ENCODE peak calls at places on chromosomes 6 and 20, in eight cellular contexts. One of them, this sample, is unnamed.

GRCh38 chr6:25882066-25882496 is 8.0 kb upstream of the SLC17A3 start:
- DNase-seq in brain pericyte: no peak
- DNase-seq in fibroblast of mammary gland: no peak
- DNase-seq in islet precursor cell: peak; percentile 68
- DNase-seq in stimulated activated naive CD8-positive, alpha-beta T cell treated with anti-CD3 and anti-CD28 coated beads, Interleukin-15, Interleukin-2, amounts not matched to agents 100 U/mL and 50 U/mL, for 24 hours: peak; percentile 15
- DNase-seq in NCI-H510A treated with DMSO at 0.1 percent for 48 hours: no peak
- DNase-seq in CD8-positive, alpha-beta T cell: no peak
- DNase-seq in choroid plexus epithelial cell: no peak
- DNase-seq in this sample: peak; percentile 18

GRCh38 chr6:89597988-89598387 is 40.6 kb downstream of the LYRM2 start:
- DNase-seq in CD8-positive, alpha-beta T cell: no peak
- DNase-seq in stimulated activated naive CD8-positive, alpha-beta T cell treated with anti-CD3 and anti-CD28 coated beads, Interleukin-15, Interleukin-2, amounts not matched to agents 100 U/mL and 50 U/mL, for 24 hours: no peak
- DNase-seq in fibroblast of mammary gland: peak; percentile 49
- DNase-seq in brain pericyte: no peak
- DNase-seq in NCI-H510A treated with DMSO at 0.1 percent for 48 hours: peak; percentile 29
- DNase-seq in islet precursor cell: no peak
- DNase-seq in choroid plexus epithelial cell: peak; percentile 69
- DNase-seq in this sample: no peak

GRCh38 chr6:13336553-13336952 is 8.2 kb upstream of the TBC1D7 start:
- DNase-seq in islet precursor cell: peak; percentile 92
- DNase-seq in choroid plexus epithelial cell: peak; percentile 92
- DNase-seq in CD8-positive, alpha-beta T cell: peak; percentile 57
- DNase-seq in stimulated activated naive CD8-positive, alpha-beta T cell treated with anti-CD3 and anti-CD28 coated beads, Interleukin-15, Interleukin-2, amounts not matched to agents 100 U/mL and 50 U/mL, for 24 hours: peak; percentile 88
- DNase-seq in brain pericyte: peak; percentile 55
- DNase-seq in fibroblast of mammary gland: peak; percentile 97
- DNase-seq in NCI-H510A treated with DMSO at 0.1 percent for 48 hours: peak; percentile 87
- DNase-seq in this sample: peak; percentile 94

GRCh38 chr6:140566706-140567330 is 1192.4 kb upstream of the CITED2 start:
- DNase-seq in choroid plexus epithelial cell: peak; percentile 80
- DNase-seq in brain pericyte: peak; percentile 7
- DNase-seq in stimulated activated naive CD8-positive, alpha-beta T cell treated with anti-CD3 and anti-CD28 coated beads, Interleukin-15, Interleukin-2, amounts not matched to agents 100 U/mL and 50 U/mL, for 24 hours: no peak
- DNase-seq in islet precursor cell: no peak
- DNase-seq in NCI-H510A treated with DMSO at 0.1 percent for 48 hours: peak; percentile 18
- DNase-seq in CD8-positive, alpha-beta T cell: no peak
- DNase-seq in fibroblast of mammary gland: peak; percentile 74
- DNase-seq in this sample: no peak

GRCh38 chr6:12911387-12911960 is 194.9 kb downstream of the PHACTR1 start:
- DNase-seq in stimulated activated naive CD8-positive, alpha-beta T cell treated with anti-CD3 and anti-CD28 coated beads, Interleukin-15, Interleukin-2, amounts not matched to agents 100 U/mL and 50 U/mL, for 24 hours: no peak
- DNase-seq in fibroblast of mammary gland: peak; percentile 49
- DNase-seq in NCI-H510A treated with DMSO at 0.1 percent for 48 hours: no peak
- DNase-seq in choroid plexus epithelial cell: peak; percentile 66
- DNase-seq in CD8-positive, alpha-beta T cell: no peak
- DNase-seq in islet precursor cell: no peak
- DNase-seq in brain pericyte: no peak
- DNase-seq in this sample: no peak

GRCh38 chr20:4135385-4136077 is 120.2 kb upstream of the RNF24 start:
- DNase-seq in choroid plexus epithelial cell: peak; percentile 96
- DNase-seq in brain pericyte: peak; percentile 88
- DNase-seq in NCI-H510A treated with DMSO at 0.1 percent for 48 hours: no peak
- DNase-seq in stimulated activated naive CD8-positive, alpha-beta T cell treated with anti-CD3 and anti-CD28 coated beads, Interleukin-15, Interleukin-2, amounts not matched to agents 100 U/mL and 50 U/mL, for 24 hours: peak; percentile 23
- DNase-seq in CD8-positive, alpha-beta T cell: no peak
- DNase-seq in fibroblast of mammary gland: peak; percentile 99
- DNase-seq in islet precursor cell: peak; percentile 97
- DNase-seq in this sample: no peak

GRCh38 chr6:161254754-161255253 is 19.1 kb downstream of the AGPAT4 start:
- DNase-seq in islet precursor cell: peak; percentile 89
- DNase-seq in NCI-H510A treated with DMSO at 0.1 percent for 48 hours: no peak
- DNase-seq in CD8-positive, alpha-beta T cell: no peak
- DNase-seq in brain pericyte: no peak
- DNase-seq in choroid plexus epithelial cell: no peak
- DNase-seq in stimulated activated naive CD8-positive, alpha-beta T cell treated with anti-CD3 and anti-CD28 coated beads, Interleukin-15, Interleukin-2, amounts not matched to agents 100 U/mL and 50 U/mL, for 24 hours: no peak
- DNase-seq in fibroblast of mammary gland: peak; percentile 38
- DNase-seq in this sample: no peak

GRCh38 chr20:38843346-38843745 is 37.8 kb downstream of the PPP1R16B start:
- DNase-seq in NCI-H510A treated with DMSO at 0.1 percent for 48 hours: no peak
- DNase-seq in brain pericyte: no peak
- DNase-seq in stimulated activated naive CD8-positive, alpha-beta T cell treated with anti-CD3 and anti-CD28 coated beads, Interleukin-15, Interleukin-2, amounts not matched to agents 100 U/mL and 50 U/mL, for 24 hours: peak; percentile 56
- DNase-seq in fibroblast of mammary gland: no peak
- DNase-seq in islet precursor cell: no peak
- DNase-seq in choroid plexus epithelial cell: no peak
- DNase-seq in CD8-positive, alpha-beta T cell: no peak
- DNase-seq in this sample: no peak

GRCh38 chr20:46402236-46402886 is 4.1 kb downstream of the ELMO2 start:
- DNase-seq in fibroblast of mammary gland: peak; percentile 53
- DNase-seq in stimulated activated naive CD8-positive, alpha-beta T cell treated with anti-CD3 and anti-CD28 coated beads, Interleukin-15, Interleukin-2, amounts not matched to agents 100 U/mL and 50 U/mL, for 24 hours: no peak
- DNase-seq in brain pericyte: no peak
- DNase-seq in islet precursor cell: no peak
- DNase-seq in choroid plexus epithelial cell: no peak
- DNase-seq in NCI-H510A treated with DMSO at 0.1 percent for 48 hours: no peak
- DNase-seq in CD8-positive, alpha-beta T cell: no peak
- DNase-seq in this sample: no peak

GRCh38 chr20:23161968-23162696 is 76.0 kb upstream of the CD93 start:
- DNase-seq in islet precursor cell: no peak
- DNase-seq in brain pericyte: no peak
- DNase-seq in choroid plexus epithelial cell: peak; percentile 99
- DNase-seq in fibroblast of mammary gland: peak; percentile 95
- DNase-seq in stimulated activated naive CD8-positive, alpha-beta T cell treated with anti-CD3 and anti-CD28 coated beads, Interleukin-15, Interleukin-2, amounts not matched to agents 100 U/mL and 50 U/mL, for 24 hours: no peak
- DNase-seq in NCI-H510A treated with DMSO at 0.1 percent for 48 hours: peak; percentile 99
- DNase-seq in CD8-positive, alpha-beta T cell: no peak
- DNase-seq in this sample: peak; percentile 84

GRCh38 chr6:137389150-137389664 is 105.0 kb downstream of the OLIG3 start:
- DNase-seq in choroid plexus epithelial cell: peak; percentile 64
- DNase-seq in NCI-H510A treated with DMSO at 0.1 percent for 48 hours: no peak
- DNase-seq in islet precursor cell: no peak
- DNase-seq in brain pericyte: no peak
- DNase-seq in stimulated activated naive CD8-positive, alpha-beta T cell treated with anti-CD3 and anti-CD28 coated beads, Interleukin-15, Interleukin-2, amounts not matched to agents 100 U/mL and 50 U/mL, for 24 hours: peak; percentile 69
- DNase-seq in CD8-positive, alpha-beta T cell: peak; percentile 12
- DNase-seq in fibroblast of mammary gland: peak; percentile 12
- DNase-seq in this sample: no peak

GRCh38 chr6:41344865-41345264 is 9.5 kb downstream of the NCR2 start:
- DNase-seq in CD8-positive, alpha-beta T cell: no peak
- DNase-seq in brain pericyte: no peak
- DNase-seq in NCI-H510A treated with DMSO at 0.1 percent for 48 hours: no peak
- DNase-seq in islet precursor cell: no peak
- DNase-seq in stimulated activated naive CD8-positive, alpha-beta T cell treated with anti-CD3 and anti-CD28 coated beads, Interleukin-15, Interleukin-2, amounts not matched to agents 100 U/mL and 50 U/mL, for 24 hours: no peak
- DNase-seq in fibroblast of mammary gland: no peak
- DNase-seq in choroid plexus epithelial cell: no peak
- DNase-seq in this sample: no peak

GRCh38 chr6:54910326-54910952 is 63.9 kb downstream of the FAM83B start:
- DNase-seq in choroid plexus epithelial cell: peak; percentile 18
- DNase-seq in NCI-H510A treated with DMSO at 0.1 percent for 48 hours: no peak
- DNase-seq in stimulated activated naive CD8-positive, alpha-beta T cell treated with anti-CD3 and anti-CD28 coated beads, Interleukin-15, Interleukin-2, amounts not matched to agents 100 U/mL and 50 U/mL, for 24 hours: no peak
- DNase-seq in islet precursor cell: no peak
- DNase-seq in brain pericyte: no peak
- DNase-seq in fibroblast of mammary gland: no peak
- DNase-seq in CD8-positive, alpha-beta T cell: no peak
- DNase-seq in this sample: no peak

GRCh38 chr6:14706378-14706929 is 539.4 kb upstream of the JARID2 start:
- DNase-seq in islet precursor cell: peak; percentile 87
- DNase-seq in stimulated activated naive CD8-positive, alpha-beta T cell treated with anti-CD3 and anti-CD28 coated beads, Interleukin-15, Interleukin-2, amounts not matched to agents 100 U/mL and 50 U/mL, for 24 hours: peak; percentile 80
- DNase-seq in CD8-positive, alpha-beta T cell: no peak
- DNase-seq in choroid plexus epithelial cell: peak; percentile 98
- DNase-seq in brain pericyte: peak; percentile 89
- DNase-seq in fibroblast of mammary gland: peak; percentile 100
- DNase-seq in NCI-H510A treated with DMSO at 0.1 percent for 48 hours: no peak
- DNase-seq in this sample: peak; percentile 82

GRCh38 chr20:32437391-32438074 is 79.4 kb downstream of the ASXL1 start:
- DNase-seq in stimulated activated naive CD8-positive, alpha-beta T cell treated with anti-CD3 and anti-CD28 coated beads, Interleukin-15, Interleukin-2, amounts not matched to agents 100 U/mL and 50 U/mL, for 24 hours: peak; percentile 30
- DNase-seq in NCI-H510A treated with DMSO at 0.1 percent for 48 hours: no peak
- DNase-seq in islet precursor cell: peak; percentile 60
- DNase-seq in choroid plexus epithelial cell: no peak
- DNase-seq in fibroblast of mammary gland: no peak
- DNase-seq in brain pericyte: no peak
- DNase-seq in CD8-positive, alpha-beta T cell: no peak
- DNase-seq in this sample: no peak

GRCh38 chr20:35003211-35004031 is 47.8 kb downstream of the MYH7B start:
- DNase-seq in choroid plexus epithelial cell: no peak
- DNase-seq in CD8-positive, alpha-beta T cell: no peak
- DNase-seq in fibroblast of mammary gland: no peak
- DNase-seq in islet precursor cell: no peak
- DNase-seq in NCI-H510A treated with DMSO at 0.1 percent for 48 hours: no peak
- DNase-seq in brain pericyte: no peak
- DNase-seq in stimulated activated naive CD8-positive, alpha-beta T cell treated with anti-CD3 and anti-CD28 coated beads, Interleukin-15, Interleukin-2, amounts not matched to agents 100 U/mL and 50 U/mL, for 24 hours: no peak
- DNase-seq in this sample: no peak

GRCh38 chr20:6898928-6899327 is 131.4 kb downstream of the BMP2 start:
- DNase-seq in NCI-H510A treated with DMSO at 0.1 percent for 48 hours: no peak
- DNase-seq in stimulated activated naive CD8-positive, alpha-beta T cell treated with anti-CD3 and anti-CD28 coated beads, Interleukin-15, Interleukin-2, amounts not matched to agents 100 U/mL and 50 U/mL, for 24 hours: no peak
- DNase-seq in brain pericyte: no peak
- DNase-seq in islet precursor cell: no peak
- DNase-seq in fibroblast of mammary gland: no peak
- DNase-seq in choroid plexus epithelial cell: no peak
- DNase-seq in CD8-positive, alpha-beta T cell: no peak
- DNase-seq in this sample: no peak

GRCh38 chr6:158924499-158925455 is 75.2 kb downstream of the RSPH3 start:
- DNase-seq in CD8-positive, alpha-beta T cell: no peak
- DNase-seq in stimulated activated naive CD8-positive, alpha-beta T cell treated with anti-CD3 and anti-CD28 coated beads, Interleukin-15, Interleukin-2, amounts not matched to agents 100 U/mL and 50 U/mL, for 24 hours: no peak
- DNase-seq in islet precursor cell: no peak
- DNase-seq in fibroblast of mammary gland: no peak
- DNase-seq in NCI-H510A treated with DMSO at 0.1 percent for 48 hours: no peak
- DNase-seq in choroid plexus epithelial cell: no peak
- DNase-seq in brain pericyte: no peak
- DNase-seq in this sample: no peak

GRCh38 chr6:15242937-15243614 is 2.8 kb upstream of the JARID2 start:
- DNase-seq in islet precursor cell: peak; percentile 64
- DNase-seq in NCI-H510A treated with DMSO at 0.1 percent for 48 hours: no peak
- DNase-seq in CD8-positive, alpha-beta T cell: no peak
- DNase-seq in brain pericyte: no peak
- DNase-seq in fibroblast of mammary gland: no peak
- DNase-seq in choroid plexus epithelial cell: no peak
- DNase-seq in stimulated activated naive CD8-positive, alpha-beta T cell treated with anti-CD3 and anti-CD28 coated beads, Interleukin-15, Interleukin-2, amounts not matched to agents 100 U/mL and 50 U/mL, for 24 hours: no peak
- DNase-seq in this sample: no peak

GRCh38 chr20:11204926-11205768 is 531.3 kb upstream of the JAG1 start:
- DNase-seq in CD8-positive, alpha-beta T cell: no peak
- DNase-seq in NCI-H510A treated with DMSO at 0.1 percent for 48 hours: peak; percentile 65
- DNase-seq in choroid plexus epithelial cell: peak; percentile 88
- DNase-seq in stimulated activated naive CD8-positive, alpha-beta T cell treated with anti-CD3 and anti-CD28 coated beads, Interleukin-15, Interleukin-2, amounts not matched to agents 100 U/mL and 50 U/mL, for 24 hours: peak; percentile 18
- DNase-seq in islet precursor cell: peak; percentile 87
- DNase-seq in fibroblast of mammary gland: peak; percentile 73
- DNase-seq in brain pericyte: no peak
- DNase-seq in this sample: peak; percentile 41

GRCh38 chr6:36035240-36035639 is 7.6 kb downstream of the MAPK14 start:
- DNase-seq in choroid plexus epithelial cell: no peak
- DNase-seq in fibroblast of mammary gland: peak; percentile 17
- DNase-seq in CD8-positive, alpha-beta T cell: no peak
- DNase-seq in islet precursor cell: no peak
- DNase-seq in stimulated activated naive CD8-positive, alpha-beta T cell treated with anti-CD3 and anti-CD28 coated beads, Interleukin-15, Interleukin-2, amounts not matched to agents 100 U/mL and 50 U/mL, for 24 hours: no peak
- DNase-seq in NCI-H510A treated with DMSO at 0.1 percent for 48 hours: no peak
- DNase-seq in brain pericyte: no peak
- DNase-seq in this sample: no peak

GRCh38 chr6:27157461-27158315 is 89.8 kb upstream of the PRSS16 start:
- DNase-seq in brain pericyte: no peak
- DNase-seq in choroid plexus epithelial cell: peak; percentile 74
- DNase-seq in CD8-positive, alpha-beta T cell: peak; percentile 72
- DNase-seq in islet precursor cell: peak; percentile 69
- DNase-seq in NCI-H510A treated with DMSO at 0.1 percent for 48 hours: peak; percentile 65
- DNase-seq in fibroblast of mammary gland: peak; percentile 83
- DNase-seq in stimulated activated naive CD8-positive, alpha-beta T cell treated with anti-CD3 and anti-CD28 coated beads, Interleukin-15, Interleukin-2, amounts not matched to agents 100 U/mL and 50 U/mL, for 24 hours: peak; percentile 79
- DNase-seq in this sample: peak; percentile 56

GRCh38 chr20:44092551-44093248 is 94.3 kb downstream of the JPH2 start:
- DNase-seq in NCI-H510A treated with DMSO at 0.1 percent for 48 hours: peak; percentile 64
- DNase-seq in choroid plexus epithelial cell: peak; percentile 81
- DNase-seq in fibroblast of mammary gland: peak; percentile 69
- DNase-seq in islet precursor cell: peak; percentile 55
- DNase-seq in CD8-positive, alpha-beta T cell: no peak
- DNase-seq in brain pericyte: no peak
- DNase-seq in stimulated activated naive CD8-positive, alpha-beta T cell treated with anti-CD3 and anti-CD28 coated beads, Interleukin-15, Interleukin-2, amounts not matched to agents 100 U/mL and 50 U/mL, for 24 hours: peak; percentile 33
- DNase-seq in this sample: no peak

This sample was measured in right cardiac atrium.